ENCODE peak calls at places on chromosome 22, in seven cellular contexts. P is WTC11, L is HCT116, F is H1, X is HepG2, Z is K562, Q is GM12878. M is an unnamed sample.

GRCh38 chr22:19357270-19358105 is 66.0 kb upstream of the CLTCL1 start:
- DNase-seq in P (no peak), L (no peak), F (no peak), X (no peak), Z (no peak), Q (no peak), M (peak; percentile 5)

GRCh38 chr22:30858976-30859713 is 109.4 kb downstream of the MORC2 start:
- DNase-seq in P (no peak), L (no peak), F (no peak), X (no peak), Z (peak; percentile 1), Q (no peak), M (peak; percentile 5)

GRCh38 chr22:30205281-30206115 is 41.1 kb downstream of the LIF start:
- DNase-seq in P (no peak), L (no peak), F (no peak), X (peak; percentile 40), Z (no peak), Q (no peak), M (no peak)

GRCh38 chr22:21621025-21621424 is 8.8 kb downstream of the YDJC start:
- DNase-seq in P (no peak), L (no peak), F (no peak), X (no peak), Z (no peak), Q (no peak), M (no peak)

GRCh38 chr22:21568207-21569075 is 927 bp downstream of the UBE2L3 start:
- DNase-seq in P (no peak), L (no peak), F (no peak), X (peak; percentile 34), Z (peak; percentile 87), Q (no peak), M (no peak)

GRCh38 chr22:38756631-38757463 is 1.0 kb upstream of the SUN2 start:
- DNase-seq in P (no peak), L (no peak), F (no peak), X (no peak), Z (no peak), Q (no peak), M (no peak)

GRCh38 chr22:29073618-29074275 is 912 bp downstream of the KREMEN1 start:
- DNase-seq in P (peak; percentile 73), L (no peak), F (peak; percentile 80), X (peak; percentile 54), Z (no peak), Q (no peak), M (no peak)

GRCh38 chr22:30396871-30397655 is at the start of gene SEC14L2:
- DNase-seq in P (peak; percentile 76), L (peak; percentile 43), F (peak; percentile 83), X (no peak), Z (no peak), Q (no peak), M (peak; percentile 74)

GRCh38 chr22:39622881-39623367 is 52.4 kb downstream of the CACNA1I start:
- DNase-seq in P (peak; percentile 87), L (peak; percentile 40), F (peak; percentile 93), X (peak; percentile 16), Z (peak; percentile 51), Q (no peak), M (peak; percentile 85)

GRCh38 chr22:40040927-40041326 is 46.2 kb downstream of the FAM83F start:
- DNase-seq in P (no peak), L (no peak), F (no peak), X (no peak), Z (peak; percentile 45), Q (no peak), M (no peak)

GRCh38 chr22:29872145-29872893 is 10.7 kb upstream of the MTMR3 start:
- DNase-seq in P (no peak), L (no peak), F (peak; percentile 46), X (no peak), Z (no peak), Q (no peak), M (no peak)

GRCh38 chr22:41768420-41768819 is 32.1 kb upstream of the CCDC134 start:
- DNase-seq in P (no peak), L (no peak), F (no peak), X (no peak), Z (no peak), Q (no peak), M (no peak)

GRCh38 chr22:42280836-42281235 is 10.4 kb upstream of the TCF20 start:
- DNase-seq in P (no peak), L (no peak), F (no peak), X (no peak), Z (no peak), Q (no peak), M (no peak)

GRCh38 chr22:41940853-41941765 is 5.8 kb downstream of the CENPM start:
- DNase-seq in P (peak; percentile 91), L (no peak), F (peak; percentile 95), X (peak; percentile 66), Z (peak; percentile 66), Q (no peak), M (peak; percentile 76)

GRCh38 chr22:30948930-30949342 is 19.6 kb downstream of the MORC2 start:
- DNase-seq in P (no peak), L (no peak), F (no peak), X (no peak), Z (no peak), Q (no peak), M (peak; percentile 23)

GRCh38 chr22:35089139-35089538 is 23.2 kb downstream of the ISX start:
- DNase-seq in P (no peak), L (no peak), F (no peak), X (no peak), Z (no peak), Q (peak; percentile 27), M (no peak)

GRCh38 chr22:42683599-42684283 is 34.5 kb upstream of the CYB5R3 start:
- DNase-seq in P (no peak), L (no peak), F (no peak), X (no peak), Z (no peak), Q (no peak), M (no peak)

GRCh38 chr22:30720263-30720837 is 25.7 kb downstream of the OSBP2 start:
- DNase-seq in P (no peak), L (no peak), F (no peak), X (no peak), Z (no peak), Q (no peak), M (no peak)

GRCh38 chr22:30947821-30948454 is 20.6 kb downstream of the MORC2 start:
- DNase-seq in P (no peak), L (peak; percentile 16), F (no peak), X (peak; percentile 26), Z (no peak), Q (no peak), M (peak; percentile 30)

GRCh38 chr22:20565079-20565734 is 57.8 kb downstream of the MED15 start:
- DNase-seq in P (no peak), L (no peak), F (no peak), X (no peak), Z (no peak), Q (no peak), M (no peak)

GRCh38 chr22:41028841-41029240 is 63.6 kb upstream of the EP300 start:
- DNase-seq in P (no peak), L (no peak), F (no peak), X (peak; percentile 64), Z (no peak), Q (no peak), M (no peak)

GRCh38 chr22:30884211-30885000 is 84.2 kb downstream of the MORC2 start:
- DNase-seq in P (no peak), L (no peak), F (no peak), X (no peak), Z (no peak), Q (no peak), M (no peak)

GRCh38 chr22:29154364-29155048 is 51.2 kb upstream of the EMID1 start:
- DNase-seq in P (peak; percentile 89), L (peak; percentile 34), F (peak; percentile 95), X (peak; percentile 49), Z (peak; percentile 69), Q (no peak), M (peak; percentile 95)

GRCh38 chr22:46879083-46879482 is 116.6 kb downstream of the TBC1D22A start:
- DNase-seq in P (no peak), L (no peak), F (no peak), X (no peak), Z (no peak), Q (no peak), M (no peak)
- TF ChIP-seq SP1 in P (no peak), L (no peak), F (no peak), X (no peak), Z (no peak), Q (no peak), M (no peak)

GRCh38 chr22:23387827-23388491 is 192.1 kb downstream of the IGLL1 start:
- DNase-seq in P (peak; percentile 10), L (no peak), F (no peak), X (no peak), Z (no peak), Q (no peak), M (no peak)

GRCh38 chr22:23388492-23389009 is 191.5 kb downstream of the IGLL1 start:
- DNase-seq in P (peak; percentile 7), L (no peak), F (no peak), X (no peak), Z (no peak), Q (no peak), M (no peak)

GRCh38 chr22:23386822-23387580 is 193.1 kb downstream of the IGLL1 start:
- DNase-seq in P (peak; percentile 8), L (no peak), F (no peak), X (no peak), Z (no peak), Q (no peak), M (no peak)

GRCh38 chr22:23391022-23391421 is 189.1 kb downstream of the IGLL1 start:
- DNase-seq in P (peak; percentile 4), L (no peak), F (no peak), X (no peak), Z (no peak), Q (no peak), M (no peak)

DNA sequence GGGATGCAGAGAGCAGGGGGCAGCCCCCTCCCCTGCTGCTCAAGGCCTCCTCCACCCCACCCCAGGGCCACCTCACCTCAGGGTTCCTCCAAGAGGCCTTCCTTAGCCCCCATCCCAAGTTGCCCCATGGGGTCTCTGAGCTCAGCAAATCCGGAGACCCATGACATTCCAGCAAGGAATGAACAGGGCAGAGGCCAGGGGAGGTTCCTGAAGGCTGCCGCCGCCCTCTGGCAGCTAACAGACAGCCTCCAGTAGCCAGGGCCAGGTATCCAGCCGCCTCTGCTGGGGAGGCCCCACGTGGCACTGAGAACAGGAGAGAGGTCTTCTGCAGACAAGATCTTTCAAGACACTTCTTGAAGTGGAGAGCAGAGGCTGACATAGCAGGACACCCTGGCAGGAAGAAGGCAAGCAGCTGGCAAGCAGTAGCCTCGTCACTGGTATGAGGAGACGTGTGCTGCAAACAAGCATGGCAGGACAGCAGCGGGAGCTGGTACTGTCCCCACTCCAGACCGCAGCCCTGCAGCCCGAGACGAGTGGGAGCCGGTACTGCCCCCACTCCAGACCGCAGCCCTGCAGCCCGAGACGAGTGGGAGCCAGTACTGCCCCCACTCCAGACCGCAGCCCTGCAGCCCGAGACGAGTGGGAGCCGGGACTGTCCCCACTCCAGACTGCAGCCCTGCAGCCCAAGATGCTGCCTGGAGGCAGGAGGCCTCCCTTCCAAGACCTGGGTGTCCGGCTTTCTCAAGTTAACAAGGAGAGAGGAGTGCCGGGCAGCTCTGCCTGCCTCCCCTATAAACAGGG is 190.6 kb downstream of the IGLL1 start:
- DNase-seq in P (peak; percentile 23), L (no peak), F (peak; percentile 47), X (peak; percentile 16), Z (no peak), Q (no peak), M (no peak)
- TF ChIP-seq SP1 in P (no peak), L (no peak), F (no peak), X (no peak), Z (no peak), Q (no peak), M (no peak)

GRCh38 chr22:45864959-45865496 is 111.9 kb downstream of the WNT7B start:
- DNase-seq in P (no peak), L (no peak), F (no peak), X (no peak), Z (no peak), Q (no peak), M (no peak)
- TF ChIP-seq SP1 in P (no peak), L (no peak), F (no peak), X (no peak), Z (no peak), Q (no peak), M (no peak)

GRCh38 chr22:49551446-49551845 is 276.2 kb downstream of the BRD1 start:
- DNase-seq in P (no peak), L (no peak), F (no peak), X (no peak), Z (no peak), Q (no peak), M (no peak)
- TF ChIP-seq SP1 in P (no peak), L (no peak), F (no peak), X (no peak), Z (no peak), Q (no peak), M (no peak)